ENCODE peak calls at places on chromosomes 7 and 10, in eight cellular contexts. Q is activated CD8-positive, alpha-beta memory T cell treated with anti-CD3 and anti-CD28 coated beads for 4 hours; T is GM20000; O is brain microvascular endothelial cell; N is A549; Z is EH; R is foreskin fibroblast; G is activated gamma-delta T cell treated with Interleukin-2 at 50 U/mL for 16 hours. F is an unnamed sample.

GRCh38 chr10:510415-510881 is 179.0 kb downstream of the DIP2C start:
- DNase-seq in Z (no peak), O (no peak), G (no peak), N (no peak), T (no peak), R (no peak), Q (no peak), F (no peak)

GRCh38 chr10:70809011-70809611 is 6.6 kb upstream of the SGPL1 start:
- DNase-seq in O (no peak), T (no peak), N (no peak), Q (no peak), R (no peak), G (no peak), Z (peak), F (no peak)

GRCh38 chr7:16918288-16918895 is 36.6 kb upstream of the AGR3 start:
- DNase-seq in T (no peak), G (peak), R (no peak), Z (peak), O (no peak), Q (no peak), N (peak), F (peak)

GRCh38 chr10:96263684-96264083 is 7.7 kb downstream of the BLNK start:
- DNase-seq in O (no peak), Z (no peak), N (no peak), G (no peak), Q (no peak), T (no peak), R (no peak), F (no peak)

GRCh38 chr10:79019961-79020491 is 48.7 kb upstream of the ZMIZ1 start:
- DNase-seq in R (no peak), T (no peak), G (no peak), N (no peak), Z (peak), O (no peak), Q (no peak), F (no peak)

GRCh38 chr10:56763090-56763489 is 402.0 kb upstream of the ZWINT start:
- DNase-seq in T (no peak), N (no peak), Q (no peak), Z (no peak), G (no peak), O (no peak), R (no peak), F (no peak)

GRCh38 chr10:97016728-97017473 is 168.9 kb downstream of the SLIT1 start:
- DNase-seq in Q (no peak), G (no peak), T (peak), N (no peak), Z (peak), R (no peak), O (no peak), F (no peak)

GRCh38 chr7:44796034-44796503 is 412 bp upstream of the PPIA start:
- DNase-seq in Z (peak), N (no peak), R (peak), G (no peak), T (no peak), O (no peak), Q (no peak), F (peak)

GRCh38 chr10:132555648-132556575 is 18.3 kb downstream of the INPP5A start:
- DNase-seq in T (no peak), R (no peak), Z (no peak), Q (no peak), N (no peak), G (no peak), O (no peak), F (no peak)

GRCh38 chr7:102244601-102245000 is 42.1 kb upstream of the SH2B2 start:
- DNase-seq in R (no peak), Z (no peak), O (no peak), T (no peak), N (no peak), G (no peak), Q (no peak), F (no peak)

GRCh38 chr7:84911077-84911476 is 275.8 kb downstream of the SEMA3D start:
- DNase-seq in N (no peak), T (no peak), O (no peak), Z (no peak), Q (no peak), R (no peak), G (no peak), F (no peak)

GRCh38 chr10:95422196-95422595 is 131.4 kb upstream of the PDLIM1 start:
- DNase-seq in G (no peak), O (no peak), T (no peak), Z (no peak), N (no peak), R (no peak), Q (no peak), F (no peak)

GRCh38 chr10:105538933-105539332 is 897.8 kb downstream of the SORCS3 start:
- DNase-seq in Z (no peak), R (no peak), T (no peak), G (no peak), Q (no peak), N (no peak), O (no peak), F (no peak)

GRCh38 chr10:75632750-75633462 is 201.5 kb downstream of the LRMDA start:
- DNase-seq in Z (no peak), N (no peak), Q (no peak), G (no peak), R (no peak), O (no peak), T (no peak), F (no peak)